ENCODE peak calls at places on chromosomes 6 and 20, in nine cellular contexts. One of them, this sample, is unnamed.

GRCh38 chr20:20466341-20466879 is 98.5 kb downstream of the INSM1 start:
- DNase-seq in HL-60: no peak
- DNase-seq in prostate gland: no peak
- DNase-seq in breast epithelium: no peak
- DNase-seq in suprapubic skin: no peak
- DNase-seq in Panc1: no peak
- DNase-seq in stomach: no peak
- DNase-seq in H1: no peak
- DNase-seq in transverse colon: no peak
- DNase-seq in this sample: no peak

GRCh38 chr20:62623488-62624324 is 18.6 kb upstream of the SLCO4A1 start:
- DNase-seq in stomach: peak; percentile 99
- DNase-seq in Panc1: peak; percentile 72
- DNase-seq in breast epithelium: peak; percentile 96
- DNase-seq in suprapubic skin: peak; percentile 97
- DNase-seq in HL-60: peak; percentile 88
- DNase-seq in H1: no peak
- DNase-seq in transverse colon: peak; percentile 99
- DNase-seq in prostate gland: peak; percentile 93
- DNase-seq in this sample: peak; percentile 99

GRCh38 chr20:45963059-45964011 is 8.7 kb downstream of the ZNF335 start:
- DNase-seq in Panc1: no peak
- DNase-seq in stomach: no peak
- DNase-seq in transverse colon: no peak
- DNase-seq in H1: no peak
- DNase-seq in prostate gland: no peak
- DNase-seq in breast epithelium: no peak
- DNase-seq in suprapubic skin: peak; percentile 61
- DNase-seq in HL-60: no peak
- DNase-seq in this sample: peak; percentile 73

GRCh38 chr20:60482201-60482600 is 524.0 kb downstream of the CDH26 start:
- DNase-seq in transverse colon: no peak
- DNase-seq in H1: no peak
- DNase-seq in Panc1: no peak
- DNase-seq in prostate gland: no peak
- DNase-seq in stomach: no peak
- DNase-seq in suprapubic skin: no peak
- DNase-seq in breast epithelium: no peak
- DNase-seq in HL-60: no peak
- DNase-seq in this sample: no peak

GRCh38 chr20:15867017-15867416 is 706.2 kb downstream of the KIF16B start:
- DNase-seq in H1: no peak
- DNase-seq in stomach: no peak
- DNase-seq in breast epithelium: no peak
- DNase-seq in prostate gland: no peak
- DNase-seq in HL-60: no peak
- DNase-seq in Panc1: no peak
- DNase-seq in suprapubic skin: no peak
- DNase-seq in transverse colon: no peak
- DNase-seq in this sample: no peak

GRCh38 chr6:142824491-142824890 is 120.5 kb downstream of the HIVEP2 start:
- DNase-seq in prostate gland: no peak
- DNase-seq in suprapubic skin: no peak
- DNase-seq in transverse colon: no peak
- DNase-seq in Panc1: no peak
- DNase-seq in stomach: no peak
- DNase-seq in breast epithelium: no peak
- DNase-seq in H1: no peak
- DNase-seq in HL-60: no peak
- DNase-seq in this sample: no peak

GRCh38 chr6:54465649-54466300 is 157.5 kb downstream of the TINAG start:
- DNase-seq in prostate gland: no peak
- DNase-seq in Panc1: no peak
- DNase-seq in H1: no peak
- DNase-seq in stomach: no peak
- DNase-seq in suprapubic skin: no peak
- DNase-seq in HL-60: no peak
- DNase-seq in transverse colon: no peak
- DNase-seq in breast epithelium: no peak
- DNase-seq in this sample: no peak

GRCh38 chr20:7703436-7703835 is 236.8 kb downstream of the HAO1 start:
- DNase-seq in transverse colon: no peak
- DNase-seq in breast epithelium: no peak
- DNase-seq in Panc1: no peak
- DNase-seq in suprapubic skin: no peak
- DNase-seq in H1: no peak
- DNase-seq in HL-60: no peak
- DNase-seq in stomach: no peak
- DNase-seq in prostate gland: no peak
- DNase-seq in this sample: no peak

GRCh38 chr20:61753987-61754956 is 311.4 kb downstream of the TAF4 start:
- DNase-seq in H1: no peak
- DNase-seq in prostate gland: no peak
- DNase-seq in Panc1: no peak
- DNase-seq in suprapubic skin: no peak
- DNase-seq in HL-60: no peak
- DNase-seq in stomach: no peak
- DNase-seq in transverse colon: no peak
- DNase-seq in breast epithelium: no peak
- DNase-seq in this sample: peak; percentile 59

GRCh38 chr6:137827977-137828815 is 38.9 kb upstream of the TNFAIP3 start:
- DNase-seq in H1: no peak
- DNase-seq in transverse colon: no peak
- DNase-seq in stomach: no peak
- DNase-seq in breast epithelium: no peak
- DNase-seq in HL-60: no peak
- DNase-seq in prostate gland: no peak
- DNase-seq in suprapubic skin: no peak
- DNase-seq in Panc1: no peak
- DNase-seq in this sample: no peak

GRCh38 chr6:9842004-9842720 is 572.7 kb downstream of the TFAP2A start:
- DNase-seq in transverse colon: no peak
- DNase-seq in suprapubic skin: no peak
- DNase-seq in H1: no peak
- DNase-seq in Panc1: no peak
- DNase-seq in breast epithelium: no peak
- DNase-seq in HL-60: no peak
- DNase-seq in stomach: no peak
- DNase-seq in prostate gland: no peak
- DNase-seq in this sample: no peak

GRCh38 chr6:4957521-4958231 is 46.2 kb downstream of the RPP40 start:
- DNase-seq in breast epithelium: no peak
- DNase-seq in H1: no peak
- DNase-seq in prostate gland: no peak
- DNase-seq in transverse colon: no peak
- DNase-seq in stomach: no peak
- DNase-seq in HL-60: no peak
- DNase-seq in suprapubic skin: no peak
- DNase-seq in Panc1: no peak
- DNase-seq in this sample: no peak

GRCh38 chr6:138774370-138774769 is 801 bp downstream of the CCDC28A start:
- DNase-seq in suprapubic skin: no peak
- DNase-seq in Panc1: no peak
- DNase-seq in HL-60: no peak
- DNase-seq in transverse colon: no peak
- DNase-seq in breast epithelium: no peak
- DNase-seq in stomach: no peak
- DNase-seq in H1: no peak
- DNase-seq in prostate gland: no peak
- DNase-seq in this sample: no peak

GRCh38 chr6:167932468-167933276 is 64.8 kb upstream of the KIF25 start:
- DNase-seq in transverse colon: peak; percentile 49
- DNase-seq in Panc1: no peak
- DNase-seq in suprapubic skin: no peak
- DNase-seq in prostate gland: no peak
- DNase-seq in breast epithelium: peak; percentile 30
- DNase-seq in H1: no peak
- DNase-seq in HL-60: no peak
- DNase-seq in stomach: no peak
- DNase-seq in this sample: no peak

GRCh38 chr6:150369408-150369807 is 596 bp downstream of the IYD start:
- DNase-seq in suprapubic skin: no peak
- DNase-seq in stomach: no peak
- DNase-seq in Panc1: no peak
- DNase-seq in breast epithelium: no peak
- DNase-seq in H1: no peak
- DNase-seq in HL-60: no peak
- DNase-seq in transverse colon: no peak
- DNase-seq in prostate gland: no peak
- DNase-seq in this sample: no peak
- H3K4me3 ChIP-seq in suprapubic skin: no peak overlapping the region
- H3K4me3 ChIP-seq in stomach: no peak overlapping the region
- H3K4me3 ChIP-seq in Panc1: no peak overlapping the region
- H3K4me3 ChIP-seq in breast epithelium: no peak overlapping the region
- H3K4me3 ChIP-seq in H1: no peak overlapping the region
- H3K4me3 ChIP-seq in HL-60: no peak overlapping the region
- H3K4me3 ChIP-seq in transverse colon: no peak overlapping the region
- H3K4me3 ChIP-seq in prostate gland: no peak overlapping the region
- H3K4me3 ChIP-seq in this sample: no peak overlapping the region

DNA sequence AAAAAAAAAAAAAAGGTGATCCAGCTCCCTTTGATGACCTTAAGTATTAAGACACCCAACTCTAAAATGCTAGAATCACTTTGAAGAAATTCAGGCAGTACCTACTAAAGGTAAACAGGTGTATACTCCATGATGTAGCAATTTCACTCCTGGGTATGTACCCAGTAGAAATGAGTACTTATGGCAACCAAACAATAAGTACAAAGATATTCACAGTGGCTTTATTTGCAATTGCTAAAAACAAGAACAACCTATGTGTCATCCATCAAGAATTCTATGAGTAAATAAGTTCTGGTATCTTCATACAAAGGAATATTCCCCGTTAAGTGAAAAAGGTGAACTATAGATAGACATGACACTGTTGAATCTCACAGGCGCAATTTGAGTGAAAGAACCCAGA is 29.4 kb downstream of the MDGA1 start:
- DNase-seq in H1: no peak
- DNase-seq in HL-60: no peak
- DNase-seq in prostate gland: no peak
- DNase-seq in transverse colon: no peak
- DNase-seq in breast epithelium: no peak
- DNase-seq in Panc1: no peak
- DNase-seq in suprapubic skin: no peak
- DNase-seq in stomach: no peak
- DNase-seq in this sample: no peak
- H3K27ac ChIP-seq in H1: no peak overlapping the region
- H3K27ac ChIP-seq in HL-60: no peak overlapping the region
- H3K27ac ChIP-seq in prostate gland: no peak overlapping the region
- H3K27ac ChIP-seq in transverse colon: no peak overlapping the region
- H3K27ac ChIP-seq in breast epithelium: no peak overlapping the region
- H3K27ac ChIP-seq in Panc1: no peak overlapping the region
- H3K27ac ChIP-seq in suprapubic skin: no peak overlapping the region
- H3K27ac ChIP-seq in stomach: no peak overlapping the region
- H3K27ac ChIP-seq in this sample: no peak overlapping the region

GRCh38 chr20:59015411-59015810 is 3.8 kb upstream of the TUBB1 start:
- DNase-seq in Panc1: no peak
- DNase-seq in H1: no peak
- DNase-seq in breast epithelium: no peak
- DNase-seq in suprapubic skin: no peak
- DNase-seq in transverse colon: no peak
- DNase-seq in stomach: no peak
- DNase-seq in prostate gland: no peak
- DNase-seq in HL-60: no peak
- DNase-seq in this sample: peak; percentile 55
- TF ChIP-seq POLR2AphosphoS5 in Panc1: no peak
- TF ChIP-seq POLR2AphosphoS5 in H1: no peak
- TF ChIP-seq POLR2AphosphoS5 in breast epithelium: no peak
- TF ChIP-seq POLR2AphosphoS5 in suprapubic skin: no peak
- TF ChIP-seq POLR2AphosphoS5 in transverse colon: no peak
- TF ChIP-seq POLR2AphosphoS5 in stomach: no peak
- TF ChIP-seq POLR2AphosphoS5 in prostate gland: no peak
- TF ChIP-seq POLR2AphosphoS5 in HL-60: no peak
- TF ChIP-seq POLR2AphosphoS5 in this sample: no peak

GRCh38 chr6:48041894-48042293 is 69.1 kb downstream of the PTCHD4 start:
- DNase-seq in breast epithelium: no peak
- DNase-seq in suprapubic skin: no peak
- DNase-seq in prostate gland: no peak
- DNase-seq in stomach: no peak
- DNase-seq in HL-60: no peak
- DNase-seq in transverse colon: no peak
- DNase-seq in H1: no peak
- DNase-seq in Panc1: no peak
- DNase-seq in this sample: no peak
- H3K4me3 ChIP-seq in breast epithelium: no peak overlapping the region
- H3K4me3 ChIP-seq in suprapubic skin: no peak overlapping the region
- H3K4me3 ChIP-seq in prostate gland: no peak overlapping the region
- H3K4me3 ChIP-seq in stomach: no peak overlapping the region
- H3K4me3 ChIP-seq in HL-60: no peak overlapping the region
- H3K4me3 ChIP-seq in transverse colon: no peak overlapping the region
- H3K4me3 ChIP-seq in H1: no peak overlapping the region
- H3K4me3 ChIP-seq in Panc1: no peak overlapping the region
- H3K4me3 ChIP-seq in this sample: no peak overlapping the region

DNA sequence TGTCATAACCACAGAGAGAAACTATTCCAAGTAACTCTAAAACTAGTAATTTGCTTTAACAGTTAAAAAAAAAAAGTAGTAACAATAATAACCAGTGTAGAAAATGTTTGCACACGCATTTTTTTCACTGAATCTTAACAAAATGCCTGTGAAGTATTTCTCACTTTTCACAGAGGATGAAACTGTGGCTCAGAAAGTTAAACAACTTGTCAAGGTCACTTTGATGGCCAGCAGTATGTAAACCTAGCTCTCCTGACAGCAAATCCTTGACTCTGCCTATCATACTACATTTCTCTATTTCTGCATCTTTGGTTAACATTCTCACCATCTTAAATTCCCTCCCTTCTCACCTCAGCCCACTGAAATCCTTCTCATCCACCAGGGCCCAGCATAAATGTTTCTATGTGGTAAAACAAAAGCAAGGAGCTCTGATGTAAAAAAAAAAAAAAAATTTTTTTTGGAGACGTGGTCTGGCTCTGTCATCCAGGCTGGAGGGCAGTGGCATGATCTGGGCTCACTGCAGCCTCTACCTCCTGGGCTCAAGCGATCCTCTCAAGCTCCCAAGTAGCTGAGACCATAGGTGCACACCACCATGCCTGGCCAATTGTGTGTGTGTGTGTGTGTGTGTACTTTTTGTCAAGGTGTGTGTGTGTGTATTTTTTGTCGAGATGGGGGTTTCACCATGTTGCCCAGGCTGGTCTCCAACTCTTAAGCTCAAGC is 26.1 kb upstream of the ZC3H12D start:
- DNase-seq in prostate gland: no peak
- DNase-seq in Panc1: no peak
- DNase-seq in stomach: no peak
- DNase-seq in breast epithelium: no peak
- DNase-seq in HL-60: no peak
- DNase-seq in suprapubic skin: no peak
- DNase-seq in H1: no peak
- DNase-seq in transverse colon: no peak
- DNase-seq in this sample: no peak
- H3K27ac ChIP-seq in prostate gland: no peak overlapping the region
- H3K27ac ChIP-seq in Panc1: no peak overlapping the region
- H3K27ac ChIP-seq in stomach: no peak overlapping the region
- H3K27ac ChIP-seq in breast epithelium: no peak overlapping the region
- H3K27ac ChIP-seq in HL-60: no peak overlapping the region
- H3K27ac ChIP-seq in suprapubic skin: no peak overlapping the region
- H3K27ac ChIP-seq in H1: no peak overlapping the region
- H3K27ac ChIP-seq in transverse colon: no peak overlapping the region
- H3K27ac ChIP-seq in this sample: no peak overlapping the region